ENCODE peak calls at places on chromosomes 7 and 10, in six cellular contexts. One of them, this sample, is unnamed.

GRCh38 chr10:87799860-87800259 is 18.2 kb downstream of the ATAD1 start:
- DNase-seq in HepG2: no peak
- DNase-seq in A549: no peak
- DNase-seq in GM12878: no peak
- DNase-seq in K562: no peak
- DNase-seq in endothelial cell of umbilical vein: no peak
- DNase-seq in this sample: peak

GRCh38 chr10:11437391-11438241 is 173.8 kb downstream of the USP6NL start:
- DNase-seq in A549: no peak
- DNase-seq in GM12878: no peak
- DNase-seq in K562: no peak
- DNase-seq in HepG2: no peak
- DNase-seq in endothelial cell of umbilical vein: no peak
- DNase-seq in this sample: no peak

GRCh38 chr7:49850921-49851613 is 77.6 kb downstream of the VWC2 start:
- DNase-seq in endothelial cell of umbilical vein: no peak
- DNase-seq in K562: no peak
- DNase-seq in HepG2: no peak
- DNase-seq in A549: no peak
- DNase-seq in GM12878: no peak
- DNase-seq in this sample: no peak

GRCh38 chr10:91420868-91421267 is 10.7 kb downstream of the HECTD2 start:
- DNase-seq in A549: no peak
- DNase-seq in endothelial cell of umbilical vein: no peak
- DNase-seq in HepG2: no peak
- DNase-seq in K562: no peak
- DNase-seq in GM12878: no peak
- DNase-seq in this sample: peak

GRCh38 chr7:42639930-42640329 is 271.9 kb downstream of the C7orf25 start:
- DNase-seq in HepG2: no peak
- DNase-seq in K562: no peak
- DNase-seq in A549: no peak
- DNase-seq in endothelial cell of umbilical vein: no peak
- DNase-seq in GM12878: no peak
- DNase-seq in this sample: no peak

GRCh38 chr10:113085776-113086175 is 135.7 kb downstream of the TCF7L2 start:
- DNase-seq in endothelial cell of umbilical vein: no peak
- DNase-seq in K562: no peak
- DNase-seq in HepG2: no peak
- DNase-seq in GM12878: no peak
- DNase-seq in A549: no peak
- DNase-seq in this sample: no peak

GRCh38 chr7:30348083-30348560 is 63.7 kb downstream of the ZNRF2 start:
- DNase-seq in K562: peak
- DNase-seq in A549: peak
- DNase-seq in endothelial cell of umbilical vein: peak
- DNase-seq in GM12878: peak
- DNase-seq in HepG2: peak
- DNase-seq in this sample: peak

GRCh38 chr10:90179696-90180407 is 478.5 kb downstream of the KIF20B start:
- DNase-seq in HepG2: no peak
- DNase-seq in K562: no peak
- DNase-seq in A549: peak
- DNase-seq in endothelial cell of umbilical vein: no peak
- DNase-seq in GM12878: no peak
- DNase-seq in this sample: peak

GRCh38 chr7:114414151-114415053 is at the start of gene FOXP2:
- DNase-seq in GM12878: no peak
- DNase-seq in HepG2: peak
- DNase-seq in A549: peak
- DNase-seq in K562: no peak
- DNase-seq in endothelial cell of umbilical vein: peak
- DNase-seq in this sample: no peak

GRCh38 chr7:55200441-55200840 is 164.7 kb upstream of the LANCL2 start:
- DNase-seq in endothelial cell of umbilical vein: no peak
- DNase-seq in HepG2: no peak
- DNase-seq in GM12878: no peak
- DNase-seq in A549: no peak
- DNase-seq in K562: no peak
- DNase-seq in this sample: no peak

GRCh38 chr7:7178081-7178480 is 4.3 kb upstream of the C1GALT1 start:
- DNase-seq in endothelial cell of umbilical vein: no peak
- DNase-seq in GM12878: no peak
- DNase-seq in K562: no peak
- DNase-seq in A549: no peak
- DNase-seq in HepG2: no peak
- DNase-seq in this sample: no peak

GRCh38 chr10:7320072-7320471 is 90.8 kb downstream of the SFMBT2 start:
- DNase-seq in A549: no peak
- DNase-seq in HepG2: no peak
- DNase-seq in GM12878: no peak
- DNase-seq in endothelial cell of umbilical vein: no peak
- DNase-seq in K562: no peak
- DNase-seq in this sample: no peak

GRCh38 chr7:73815436-73815835 is 15.4 kb upstream of the CLDN4 start:
- DNase-seq in GM12878: no peak
- DNase-seq in K562: no peak
- DNase-seq in endothelial cell of umbilical vein: no peak
- DNase-seq in HepG2: no peak
- DNase-seq in A549: no peak
- DNase-seq in this sample: no peak

GRCh38 chr10:125113661-125114388 is 46.5 kb downstream of the CTBP2 start:
- DNase-seq in HepG2: no peak
- DNase-seq in K562: no peak
- DNase-seq in endothelial cell of umbilical vein: no peak
- DNase-seq in GM12878: no peak
- DNase-seq in A549: no peak
- DNase-seq in this sample: no peak

GRCh38 chr10:49115015-49115795 is at the start of gene VSTM4:
- DNase-seq in GM12878: no peak
- DNase-seq in A549: no peak
- DNase-seq in K562: peak
- DNase-seq in HepG2: no peak
- DNase-seq in endothelial cell of umbilical vein: peak
- DNase-seq in this sample: no peak

GRCh38 chr10:86030312-86030711 is 336.3 kb downstream of the GRID1 start:
- DNase-seq in A549: no peak
- DNase-seq in endothelial cell of umbilical vein: no peak
- DNase-seq in K562: no peak
- DNase-seq in GM12878: no peak
- DNase-seq in HepG2: no peak
- DNase-seq in this sample: no peak

GRCh38 chr7:135274495-135275268 is 41.0 kb downstream of the STRA8 start:
- DNase-seq in K562: peak
- DNase-seq in GM12878: peak
- DNase-seq in A549: peak
- DNase-seq in HepG2: peak
- DNase-seq in endothelial cell of umbilical vein: peak
- DNase-seq in this sample: peak

GRCh38 chr7:78130443-78131200 is 332.0 kb downstream of the PHTF2 start:
- DNase-seq in A549: no peak
- DNase-seq in endothelial cell of umbilical vein: no peak
- DNase-seq in K562: no peak
- DNase-seq in GM12878: no peak
- DNase-seq in HepG2: no peak
- DNase-seq in this sample: no peak

GRCh38 chr10:34403512-34403911 is 411.6 kb downstream of the PARD3 start:
- DNase-seq in GM12878: no peak
- DNase-seq in HepG2: no peak
- DNase-seq in A549: peak
- DNase-seq in endothelial cell of umbilical vein: no peak
- DNase-seq in K562: no peak
- DNase-seq in this sample: no peak

GRCh38 chr10:113691381-113691780 is 11.7 kb downstream of the CASP7 start:
- DNase-seq in A549: no peak
- DNase-seq in K562: no peak
- DNase-seq in endothelial cell of umbilical vein: no peak
- DNase-seq in HepG2: no peak
- DNase-seq in GM12878: no peak
- DNase-seq in this sample: no peak

GRCh38 chr7:17994079-17994478 is 33.6 kb downstream of the PRPS1L1 start:
- DNase-seq in K562: no peak
- DNase-seq in endothelial cell of umbilical vein: no peak
- DNase-seq in A549: no peak
- DNase-seq in GM12878: no peak
- DNase-seq in HepG2: no peak
- DNase-seq in this sample: no peak

GRCh38 chr10:74207681-74208080 is 56.7 kb downstream of the ADK start:
- DNase-seq in GM12878: no peak
- DNase-seq in A549: no peak
- DNase-seq in endothelial cell of umbilical vein: no peak
- DNase-seq in HepG2: no peak
- DNase-seq in K562: no peak
- DNase-seq in this sample: no peak

GRCh38 chr10:97399843-97400545 is 1.1 kb downstream of the RRP12 start:
- DNase-seq in GM12878: no peak
- DNase-seq in HepG2: peak
- DNase-seq in K562: peak
- DNase-seq in endothelial cell of umbilical vein: peak
- DNase-seq in A549: peak
- DNase-seq in this sample: peak

DNA sequence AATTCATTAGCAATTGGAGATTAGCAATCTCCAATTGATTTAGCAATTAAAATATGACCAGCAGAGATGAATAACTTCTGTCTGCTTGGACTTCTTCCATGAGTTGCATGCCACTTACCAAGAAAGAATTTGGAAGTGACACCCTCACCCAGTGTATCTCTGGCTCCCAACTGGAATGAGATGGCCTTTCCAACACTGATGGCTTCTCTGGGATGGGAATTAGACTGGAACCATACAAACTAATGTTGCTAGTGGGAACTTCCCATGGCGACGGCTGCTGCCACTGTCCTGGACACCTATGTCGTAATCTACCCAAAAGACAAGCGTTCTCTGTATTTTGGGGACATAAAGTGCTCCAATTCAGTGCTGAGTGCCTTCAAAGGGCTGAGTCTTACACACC is 192.3 kb downstream of the COBL start:
- DNase-seq in K562: no peak
- DNase-seq in GM12878: no peak
- DNase-seq in HepG2: no peak
- DNase-seq in endothelial cell of umbilical vein: no peak
- DNase-seq in A549: no peak
- DNase-seq in this sample: no peak
- TF ChIP-seq POLR2A in K562: no peak
- TF ChIP-seq POLR2A in GM12878: no peak
- TF ChIP-seq POLR2A in HepG2: no peak
- TF ChIP-seq POLR2A in endothelial cell of umbilical vein: no peak
- TF ChIP-seq POLR2A in A549: no peak
- TF ChIP-seq POLR2A in this sample: no peak

DNA sequence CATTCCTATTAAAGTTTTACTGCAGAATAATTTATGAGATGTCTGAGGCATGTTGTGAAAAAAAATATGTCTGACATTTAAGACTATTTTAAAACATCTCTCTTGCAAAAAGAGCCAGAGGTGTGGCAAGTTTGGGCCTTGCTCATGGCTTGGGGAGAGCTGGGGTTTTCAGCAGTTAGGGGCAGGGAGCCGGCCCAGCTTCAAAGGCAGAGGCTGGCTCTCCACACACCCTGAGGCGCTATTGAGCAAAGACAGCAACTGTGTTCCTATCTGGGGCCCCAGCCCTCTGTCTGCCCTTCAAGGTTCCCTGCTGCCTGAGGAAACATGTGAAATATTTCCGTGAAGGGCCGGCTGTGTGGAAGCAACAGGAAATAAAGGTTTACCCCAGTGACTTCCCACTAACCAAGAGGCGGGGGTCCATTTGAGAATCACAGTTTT is 94.0 kb downstream of the SORBS1 start:
- DNase-seq in A549: no peak
- DNase-seq in K562: peak
- DNase-seq in HepG2: peak
- DNase-seq in GM12878: no peak
- DNase-seq in endothelial cell of umbilical vein: peak
- DNase-seq in this sample: peak
- TF ChIP-seq CTCF in A549: no peak
- TF ChIP-seq CTCF in K562: peak
- TF ChIP-seq CTCF in HepG2: peak
- TF ChIP-seq CTCF in GM12878: no peak
- TF ChIP-seq CTCF in endothelial cell of umbilical vein: peak
- TF ChIP-seq CTCF in this sample: no peak

DNA sequence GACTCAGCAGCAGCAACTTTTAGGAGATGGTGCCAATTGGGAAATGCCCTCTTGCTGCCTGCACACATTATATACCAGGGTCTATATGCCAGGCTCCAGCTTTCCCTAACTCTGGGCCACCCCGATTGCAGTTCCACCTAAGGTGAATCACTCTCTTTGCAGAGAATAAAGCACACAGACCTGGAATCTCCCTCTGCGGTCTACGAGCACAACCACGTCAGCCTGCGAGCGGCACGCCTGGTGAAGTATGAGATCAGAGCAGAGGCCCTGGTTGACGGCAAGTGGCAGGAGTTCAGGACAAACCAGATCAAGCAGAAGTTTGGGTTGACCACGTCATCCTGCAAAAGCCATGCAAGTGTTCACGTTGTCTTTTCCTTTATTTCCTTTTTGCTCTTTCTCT is 38.2 kb upstream of the PLEKHA1 start:
- DNase-seq in endothelial cell of umbilical vein: no peak
- DNase-seq in K562: no peak
- DNase-seq in A549: peak
- DNase-seq in GM12878: no peak
- DNase-seq in HepG2: no peak
- DNase-seq in this sample: no peak
- TF ChIP-seq MYC in endothelial cell of umbilical vein: no peak
- TF ChIP-seq MYC in K562: no peak
- TF ChIP-seq MYC in A549: no peak
- TF ChIP-seq MYC in GM12878: no peak
- TF ChIP-seq MYC in HepG2: no peak
- TF ChIP-seq MYC in this sample: no peak

DNA sequence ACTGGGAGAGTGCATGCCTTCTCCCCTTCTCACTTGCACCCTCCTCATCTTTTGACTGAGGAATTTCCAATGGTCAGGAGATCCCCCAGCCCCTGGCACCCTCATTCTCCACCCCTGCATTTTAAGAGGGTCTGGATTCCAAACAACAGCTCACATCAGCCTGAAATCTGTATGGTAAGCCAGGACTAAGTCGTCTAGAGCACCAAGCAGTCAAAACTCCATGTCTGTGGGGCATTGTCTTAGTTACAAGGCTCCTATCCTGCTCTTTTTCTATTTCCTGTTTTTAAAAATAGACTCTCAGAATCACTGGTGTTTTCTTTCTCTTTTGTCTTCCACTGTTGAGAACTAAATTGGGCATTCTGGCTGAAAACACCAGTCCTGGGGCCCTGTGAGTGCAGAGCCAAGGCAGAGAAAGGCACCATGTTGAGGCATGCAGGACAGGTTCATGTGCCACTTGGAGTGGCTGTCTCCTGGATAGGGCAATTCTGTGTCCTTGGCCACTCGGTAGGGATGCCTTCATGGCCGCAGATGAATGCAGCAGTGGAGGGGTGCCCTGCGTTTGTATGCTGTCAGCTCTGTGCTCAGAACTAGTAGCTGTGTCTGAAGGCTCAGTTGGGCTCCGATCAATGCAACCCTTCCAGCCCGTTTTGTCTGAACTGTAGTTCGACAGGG is 216.6 kb upstream of the YAE1 start:
- DNase-seq in endothelial cell of umbilical vein: no peak
- DNase-seq in A549: no peak
- DNase-seq in K562: no peak
- DNase-seq in GM12878: no peak
- DNase-seq in HepG2: no peak
- DNase-seq in this sample: no peak
- TF ChIP-seq POLR2A in endothelial cell of umbilical vein: no peak
- TF ChIP-seq POLR2A in A549: no peak
- TF ChIP-seq POLR2A in K562: no peak
- TF ChIP-seq POLR2A in GM12878: no peak
- TF ChIP-seq POLR2A in HepG2: no peak
- TF ChIP-seq POLR2A in this sample: no peak

This sample was measured in NB4.